ENCODE peak calls at places on chromosome X, in ten cellular contexts. N is K562, Z is upper lobe of left lung, E is suprapubic skin, I is heart left ventricle, A is A549, Q is body of pancreas, K is stomach, P is esophagus squamous epithelium, X is uterus. B is an unnamed sample.

GRCh38 chrX:52979993-52980392 is 21.7 kb upstream of the FAM156A start:
- DNase-seq in N (no peak), Z (no peak), E (peak; percentile 35), I (no peak), A (no peak), Q (no peak), K (no peak), P (no peak), X (no peak), B (no peak)

GRCh38 chrX:102044496-102044895 is 81.0 kb upstream of the TCEAL2 start:
- DNase-seq in N (no peak), Z (no peak), E (no peak), I (no peak), A (no peak), Q (no peak), K (no peak), P (no peak), X (no peak), B (no peak)

GRCh38 chrX:104351173-104351769 is 96.5 kb upstream of the ESX1 start:
- DNase-seq in N (no peak), Z (no peak), E (no peak), I (no peak), A (peak; percentile 44), Q (no peak), K (no peak), P (no peak), X (no peak), B (no peak)

GRCh38 chrX:9037296-9037695 is 3.4 kb upstream of the FAM9B start:
- DNase-seq in N (no peak), Z (no peak), E (no peak), I (no peak), A (no peak), Q (no peak), K (no peak), P (no peak), X (no peak), B (no peak)

GRCh38 chrX:20727447-20727846 is 460.7 kb upstream of the RPS6KA3 start:
- DNase-seq in N (no peak), Z (no peak), E (no peak), I (no peak), A (peak; percentile 2), Q (no peak), K (no peak), P (no peak), X (no peak), B (no peak)

GRCh38 chrX:95044331-95044730 is 1370.3 kb downstream of the FAM133A start:
- DNase-seq in N (no peak), Z (no peak), E (no peak), I (no peak), A (no peak), Q (no peak), K (no peak), P (no peak), X (no peak), B (no peak)

GRCh38 chrX:38941675-38942074 is 140.4 kb downstream of the MID1IP1 start:
- DNase-seq in N (peak; percentile 20), Z (no peak), E (no peak), I (no peak), A (no peak), Q (no peak), K (no peak), P (no peak), X (no peak), B (peak; percentile 16)

GRCh38 chrX:40205471-40205870 is 107.7 kb upstream of the BCOR start:
- DNase-seq in N (no peak), Z (peak; percentile 56), E (no peak), I (no peak), A (no peak), Q (no peak), K (no peak), P (no peak), X (no peak), B (no peak)

GRCh38 chrX:48071064-48071985 is at the start of gene ZNF630:
- DNase-seq in N (peak; percentile 44), Z (peak; percentile 68), E (peak; percentile 68), I (peak; percentile 76), A (peak; percentile 70), Q (peak; percentile 89), K (peak; percentile 82), P (peak; percentile 11), X (peak; percentile 79), B (peak; percentile 12)

GRCh38 chrX:153639177-153640044 is 7.6 kb upstream of the DUSP9 start:
- DNase-seq in N (no peak), Z (no peak), E (no peak), I (no peak), A (no peak), Q (no peak), K (peak; percentile 20), P (no peak), X (no peak), B (no peak)

GRCh38 chrX:41027388-41027787 is 57.9 kb upstream of the USP9X start:
- DNase-seq in N (no peak), Z (no peak), E (no peak), I (no peak), A (peak; percentile 48), Q (no peak), K (no peak), P (no peak), X (no peak), B (peak; percentile 5)

GRCh38 chrX:154529206-154529612 is 13.2 kb upstream of the FAM3A start:
- DNase-seq in N (no peak), Z (no peak), E (no peak), I (no peak), A (no peak), Q (no peak), K (no peak), P (no peak), X (no peak), B (no peak)

GRCh38 chrX:104085477-104085876 is 9.4 kb upstream of the TMSB15C start:
- DNase-seq in N (no peak), Z (no peak), E (no peak), I (no peak), A (no peak), Q (no peak), K (no peak), P (no peak), X (no peak), B (no peak)

GRCh38 chrX:94576367-94577004 is 902.5 kb downstream of the FAM133A start:
- DNase-seq in N (no peak), Z (no peak), E (no peak), I (no peak), A (no peak), Q (no peak), K (no peak), P (no peak), X (no peak), B (no peak)

GRCh38 chrX:147916375-147916968 is 4.8 kb downstream of the FMR1 start:
- DNase-seq in N (no peak), Z (no peak), E (no peak), I (no peak), A (no peak), Q (no peak), K (no peak), P (no peak), X (no peak), B (no peak)
- TF ChIP-seq POLR2A in N (no peak), Z (no peak), E (no peak), I (no peak), A (no peak), Q (no peak), K (no peak), P (no peak), X (no peak), B (no peak)

GRCh38 chrX:45508459-45508858 is 307.8 kb upstream of the DIPK2B start:
- DNase-seq in N (no peak), Z (no peak), E (no peak), I (no peak), A (no peak), Q (no peak), K (no peak), P (no peak), X (no peak), B (no peak)

GRCh38 chrX:45502396-45502795 is 301.7 kb upstream of the DIPK2B start:
- DNase-seq in N (no peak), Z (no peak), E (no peak), I (no peak), A (no peak), Q (no peak), K (no peak), P (no peak), X (no peak), B (no peak)

GRCh38 chrX:45506149-45506768 is 305.6 kb upstream of the DIPK2B start:
- DNase-seq in N (no peak), Z (no peak), E (no peak), I (no peak), A (no peak), Q (no peak), K (no peak), P (no peak), X (no peak), B (no peak)

DNA sequence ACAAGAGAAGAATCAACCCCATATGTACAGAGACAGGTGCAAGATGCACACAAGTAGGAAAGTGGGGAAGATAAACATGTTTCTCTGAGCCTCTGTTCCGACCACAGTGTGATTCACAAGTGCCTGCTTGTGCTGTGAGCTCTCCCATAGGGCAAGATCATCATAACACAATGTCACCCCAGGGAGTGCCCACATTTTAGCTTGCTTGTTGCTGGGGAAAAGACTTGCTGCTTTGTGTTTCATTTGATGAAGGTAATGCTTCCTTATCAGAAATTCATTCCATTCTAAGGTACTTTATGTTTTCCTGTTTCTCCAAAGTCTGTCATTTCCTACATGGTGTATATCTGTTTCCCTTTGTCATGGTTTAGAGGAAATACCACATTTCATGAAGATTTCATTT is 304.5 kb upstream of the DIPK2B start:
- DNase-seq in N (no peak), Z (no peak), E (no peak), I (no peak), A (no peak), Q (no peak), K (no peak), P (no peak), X (no peak), B (no peak)
- TF ChIP-seq POLR2A in N (no peak), Z (no peak), E (no peak), I (no peak), A (no peak), Q (no peak), K (no peak), P (no peak), X (no peak), B (no peak)

DNA sequence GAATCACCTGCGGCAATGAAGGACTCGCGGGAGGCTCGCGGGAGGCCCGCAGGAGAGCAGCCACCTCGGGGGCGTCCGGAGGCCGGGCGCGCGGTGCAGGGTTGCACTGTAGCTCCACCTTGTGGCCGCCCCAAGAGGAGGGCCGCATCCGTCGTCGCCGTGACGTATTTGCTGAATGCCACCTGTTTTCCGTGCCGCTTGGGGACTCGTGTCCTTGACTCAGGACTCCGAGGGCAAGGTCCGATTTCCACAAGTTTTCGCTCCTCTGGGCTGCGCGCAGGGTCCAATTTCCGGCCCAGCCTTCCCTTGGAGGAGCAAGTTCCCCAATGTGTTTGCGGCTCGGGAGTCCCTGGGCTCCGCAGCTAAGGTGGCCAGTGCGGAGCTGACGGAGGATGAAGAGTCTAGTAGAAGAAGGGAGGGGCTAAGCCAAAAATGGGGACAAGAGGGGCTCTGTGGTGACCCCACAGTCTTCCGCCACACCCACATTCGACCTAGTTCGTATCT is 10.7 kb upstream of the DLG3 start:
- DNase-seq in N (peak; percentile 84), Z (peak; percentile 90), E (no peak), I (peak; percentile 69), A (peak; percentile 53), Q (peak; percentile 80), K (peak; percentile 82), P (peak; percentile 9), X (peak; percentile 46), B (peak; percentile 84)
- TF ChIP-seq POLR2A in N (peak; percentile 55), Z (no peak), E (no peak), I (no peak), A (no peak), Q (peak; percentile 8), K (no peak), P (no peak), X (no peak), B (no peak)

GRCh38 chrX:54182194-54182863 is 725 bp downstream of the FAM120C start:
- DNase-seq in N (peak; percentile 42), Z (peak; percentile 87), E (peak; percentile 68), I (peak; percentile 57), A (peak; percentile 58), Q (peak; percentile 68), K (peak; percentile 65), P (no peak), X (peak; percentile 62), B (peak; percentile 48)
- TF ChIP-seq POLR2A in N (peak; percentile 47), Z (no peak), E (no peak), I (peak; percentile 12), A (peak; percentile 82), Q (no peak), K (no peak), P (no peak), X (no peak), B (peak; percentile 50)